ENCODE peak calls at places on chromosome 15, in eight cellular contexts. D is testis, O is HepG2, W is esophagus squamous epithelium, H is adrenal gland, E is uterus, R is breast epithelium, F is ovary. Y is an unnamed sample.

GRCh38 chr15:84736375-84736774 is 12.0 kb upstream of the ZNF592 start:
- DNase-seq in H (peak; percentile 11), F (no peak), D (no peak), E (no peak), W (no peak), O (no peak), R (no peak), Y (no peak)

GRCh38 chr15:56739474-56739873 is 6.2 kb upstream of the ZNF280D start:
- DNase-seq in F (no peak), O (peak; percentile 11), R (no peak), E (no peak), W (no peak), D (no peak), H (no peak), Y (no peak)

GRCh38 chr15:71456362-71456761 is 341.1 kb downstream of the THSD4 start:
- DNase-seq in D (no peak), H (no peak), W (no peak), F (no peak), O (no peak), R (no peak), E (no peak), Y (no peak)

GRCh38 chr15:68644996-68645395 is 66.2 kb downstream of the CORO2B start:
- DNase-seq in R (peak; percentile 37), O (no peak), D (no peak), W (no peak), H (no peak), F (peak; percentile 28), E (no peak), Y (peak; percentile 80)

GRCh38 chr15:29968099-29968892 is 114.5 kb upstream of the GOLGA8J start:
- DNase-seq in O (no peak), F (peak; percentile 28), W (no peak), E (no peak), H (no peak), R (no peak), D (peak; percentile 36), Y (no peak)

GRCh38 chr15:57019496-57020160 is 101.2 kb downstream of the TCF12 start:
- DNase-seq in D (no peak), E (no peak), H (no peak), W (no peak), F (no peak), O (no peak), R (no peak), Y (peak; percentile 23)

GRCh38 chr15:66896611-66897010 is 168.8 kb upstream of the SMAD3 start:
- DNase-seq in W (no peak), H (no peak), D (no peak), F (no peak), R (no peak), O (no peak), E (no peak), Y (peak; percentile 49)

GRCh38 chr15:36914466-36914865 is 185.9 kb downstream of the MEIS2 start:
- DNase-seq in D (peak; percentile 46), E (peak; percentile 35), H (no peak), W (no peak), R (no peak), F (no peak), O (no peak), Y (no peak)

GRCh38 chr15:85772668-85773067 is 22.1 kb downstream of the KLHL25 start:
- DNase-seq in E (no peak), F (no peak), H (no peak), O (no peak), D (no peak), W (no peak), R (no peak), Y (peak; percentile 86)

GRCh38 chr15:85773249-85773648 is 21.5 kb downstream of the KLHL25 start:
- DNase-seq in D (no peak), E (no peak), O (no peak), W (no peak), F (no peak), R (no peak), H (no peak), Y (no peak)

GRCh38 chr15:85771276-85771675 is 23.4 kb downstream of the KLHL25 start:
- DNase-seq in O (no peak), F (no peak), W (no peak), R (no peak), H (no peak), E (no peak), D (no peak), Y (no peak)

GRCh38 chr15:85770722-85771041 is 24.0 kb downstream of the KLHL25 start:
- DNase-seq in W (no peak), R (no peak), H (no peak), O (no peak), D (no peak), F (no peak), E (no peak), Y (no peak)

DNA sequence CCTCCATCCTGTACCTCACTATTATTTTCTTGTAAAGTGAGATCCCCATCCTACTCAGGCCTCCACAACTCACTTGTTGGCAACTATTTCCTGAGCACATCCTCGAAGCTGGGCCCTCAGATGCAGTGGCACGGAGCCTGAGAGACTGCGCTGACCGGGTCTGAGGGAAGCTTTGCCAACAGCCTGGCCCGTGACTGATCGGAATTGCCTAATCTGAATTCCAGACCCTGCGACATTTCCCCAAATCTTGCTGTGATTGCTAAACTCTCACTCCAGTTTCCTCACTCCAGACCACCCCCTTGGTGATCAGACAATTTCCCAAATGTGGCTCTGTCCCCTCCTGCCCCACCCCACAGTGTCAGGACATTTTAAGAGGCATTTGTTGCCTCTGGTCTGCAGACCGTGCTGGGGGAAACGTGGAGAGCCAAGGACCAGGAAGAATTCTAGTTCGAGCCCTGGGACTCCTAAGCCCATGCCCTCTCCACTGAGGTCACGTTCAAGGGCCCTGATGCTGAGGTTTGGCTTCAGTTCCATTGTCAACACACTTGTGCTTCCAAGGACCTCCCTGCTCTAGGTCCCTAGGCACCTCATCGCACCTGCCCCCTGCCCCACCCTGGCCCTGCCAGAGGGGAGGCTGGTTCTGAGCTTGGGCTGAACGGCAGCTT is 22.8 kb downstream of the KLHL25 start:
- DNase-seq in O (no peak), D (no peak), R (peak; percentile 59), W (no peak), E (peak; percentile 79), F (no peak), H (peak; percentile 54), Y (peak; percentile 67)
- H3K4me3 ChIP-seq in O (no peak overlapping the region), D (no peak overlapping the region), R (no peak overlapping the region), W (no peak overlapping the region), E (no peak overlapping the region), F (no peak overlapping the region), H (no peak overlapping the region), Y (no peak overlapping the region)

GRCh38 chr15:33140326-33140725 is 54.2 kb downstream of the FMN1 start:
- DNase-seq in E (no peak), F (no peak), O (no peak), H (no peak), R (no peak), W (no peak), D (no peak), Y (no peak)

GRCh38 chr15:33138000-33138399 is 56.5 kb downstream of the FMN1 start:
- DNase-seq in E (no peak), D (no peak), W (no peak), H (no peak), O (no peak), F (no peak), R (no peak), Y (no peak)

GRCh38 chr15:33146051-33146450 is 48.5 kb downstream of the FMN1 start:
- DNase-seq in H (no peak), E (no peak), R (no peak), W (no peak), O (no peak), F (no peak), D (no peak), Y (no peak)

GRCh38 chr15:33145447-33145846 is 49.1 kb downstream of the FMN1 start:
- DNase-seq in W (no peak), E (no peak), F (no peak), H (no peak), D (no peak), O (no peak), R (no peak), Y (peak; percentile 42)

GRCh38 chr15:33142708-33143107 is 51.8 kb downstream of the FMN1 start:
- DNase-seq in D (no peak), O (peak; percentile 18), W (no peak), E (no peak), H (no peak), R (no peak), F (no peak), Y (no peak)
- TF ChIP-seq POLR2A in D (no peak), O (no peak), W (no peak), E (no peak), H (no peak), R (no peak), F (no peak), Y (no peak)

GRCh38 chr15:90955911-90956310 is 1.2 kb downstream of the RCCD1 start:
- DNase-seq in R (no peak), D (no peak), E (no peak), O (peak; percentile 35), W (no peak), H (peak; percentile 34), F (no peak), Y (no peak)

GRCh38 chr15:90956551-90957104 is 1.9 kb downstream of the RCCD1 start:
- DNase-seq in F (peak; percentile 88), E (peak; percentile 82), W (no peak), D (peak; percentile 79), H (peak; percentile 76), O (no peak), R (peak; percentile 74), Y (peak; percentile 49)

GRCh38 chr15:90957105-90957790 is 2.6 kb downstream of the RCCD1 start:
- DNase-seq in E (no peak), W (no peak), F (peak; percentile 54), D (no peak), R (peak; percentile 51), O (no peak), H (peak; percentile 24), Y (no peak)

GRCh38 chr15:90959028-90959595 is 4.4 kb downstream of the RCCD1 start:
- DNase-seq in O (no peak), W (no peak), F (no peak), R (no peak), D (no peak), H (no peak), E (no peak), Y (no peak)

DNA sequence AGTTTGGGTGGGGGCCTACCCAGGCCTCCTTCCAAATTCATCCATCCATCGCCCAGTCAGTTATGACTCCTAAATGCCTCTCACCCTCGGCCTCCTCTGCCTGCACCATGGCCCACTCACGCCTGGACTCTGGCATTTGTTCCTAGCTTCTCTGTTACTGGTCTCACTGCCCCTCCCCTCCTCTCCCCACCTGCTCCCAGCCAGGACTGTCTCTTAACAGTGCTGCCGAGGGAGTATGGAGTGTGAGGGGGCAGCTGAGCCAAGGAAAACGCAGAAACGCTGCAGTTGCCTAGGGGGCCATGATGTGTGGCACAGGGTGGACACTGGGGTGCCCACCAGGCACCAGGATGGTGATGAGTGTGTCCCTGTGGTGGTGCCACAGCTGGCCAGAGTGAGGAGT is 3.1 kb downstream of the RCCD1 start:
- DNase-seq in W (no peak), O (no peak), D (no peak), E (no peak), H (no peak), R (no peak), F (no peak), Y (no peak)
- H3K4me3 ChIP-seq in W (peak overlapping the region; percentile 77), O (no peak overlapping the region), D (peak overlapping the region; percentile 76), E (peak overlapping the region; percentile 59), H (no peak overlapping the region), R (peak overlapping the region; percentile 68), F (peak overlapping the region; percentile 80), Y (no peak overlapping the region)

DNA sequence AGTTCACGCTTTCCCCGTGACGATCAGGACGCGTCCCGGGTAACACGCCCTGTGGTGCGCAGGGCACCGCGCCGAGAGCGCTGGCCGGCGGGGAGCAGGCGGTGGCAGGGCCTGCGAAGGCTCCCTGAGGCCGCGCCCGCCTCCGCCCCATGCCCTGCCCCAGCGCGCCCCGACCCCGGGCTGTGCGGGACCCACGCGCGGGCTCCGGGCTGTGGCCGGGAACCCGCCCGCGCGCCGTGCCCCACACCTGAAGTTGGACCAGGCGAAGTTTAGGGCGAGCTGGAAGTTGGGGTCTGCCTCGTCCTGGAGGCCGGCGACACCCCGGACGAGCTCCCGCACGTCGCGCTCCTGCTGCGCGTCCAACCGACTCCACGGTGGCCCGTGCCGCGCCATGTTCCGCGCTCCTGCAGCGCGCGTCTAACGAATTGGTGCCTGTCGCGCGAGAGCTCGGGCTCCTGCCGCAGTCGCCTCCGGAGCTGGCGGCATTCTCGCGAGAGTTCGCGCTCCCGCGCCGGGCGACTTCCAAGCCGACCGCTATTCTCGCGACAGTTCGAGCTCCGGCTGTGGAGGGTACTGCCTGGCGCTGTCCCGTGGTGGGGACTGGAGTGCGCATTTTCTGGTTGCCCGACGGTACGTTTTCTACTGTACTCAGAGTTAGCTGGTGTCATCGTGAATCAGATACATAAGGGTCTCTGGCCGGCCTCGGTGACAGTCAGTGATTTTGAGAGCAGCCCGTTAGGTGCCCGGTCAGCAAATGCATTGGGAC is at the start of gene TUBGCP5:
- DNase-seq in H (peak; percentile 98), F (peak; percentile 98), D (peak; percentile 98), W (peak; percentile 82), R (peak; percentile 96), O (peak; percentile 93), E (peak; percentile 98), Y (peak; percentile 94)
- TF ChIP-seq POLR2A in H (peak; percentile 91), F (peak; percentile 69), D (peak; percentile 20), W (peak; percentile 90), R (peak; percentile 44), O (peak; percentile 98), E (peak; percentile 52), Y (no peak)

Y was measured in lower leg skin.